ENCODE peak calls at places on chromosome 1, in seven cellular contexts. One of them, this sample, is unnamed.

GRCh38 chr1:109547412-109548320 is 749 bp upstream of the GNAI3 start:
- DNase-seq in EL: peak; percentile 28
- DNase-seq in GM18507: no peak
- DNase-seq in LHCN-M2: no peak
- DNase-seq in NCI-H146: no peak
- DNase-seq in CD4-positive, alpha-beta T cell: no peak
- DNase-seq in GM06990: peak; percentile 32
- DNase-seq in this sample: no peak

GRCh38 chr1:113811353-113811887 is 856 bp downstream of the RSBN1 start:
- DNase-seq in EL: peak; percentile 40
- DNase-seq in GM18507: no peak
- DNase-seq in LHCN-M2: no peak
- DNase-seq in NCI-H146: peak; percentile 57
- DNase-seq in CD4-positive, alpha-beta T cell: no peak
- DNase-seq in GM06990: no peak
- DNase-seq in this sample: no peak

GRCh38 chr1:116151739-116152576 is 40.8 kb downstream of the MAB21L3 start:
- DNase-seq in EL: peak; percentile 78
- DNase-seq in GM18507: peak; percentile 72
- DNase-seq in LHCN-M2: peak; percentile 66
- DNase-seq in NCI-H146: peak; percentile 67
- DNase-seq in CD4-positive, alpha-beta T cell: peak; percentile 68
- DNase-seq in GM06990: peak; percentile 84
- DNase-seq in this sample: peak; percentile 61

GRCh38 chr1:106249365-106249764 is 807.1 kb upstream of the PRMT6 start:
- DNase-seq in EL: no peak
- DNase-seq in GM18507: no peak
- DNase-seq in LHCN-M2: no peak
- DNase-seq in NCI-H146: no peak
- DNase-seq in CD4-positive, alpha-beta T cell: no peak
- DNase-seq in GM06990: no peak
- DNase-seq in this sample: no peak

GRCh38 chr1:79711001-79711431 is 704.5 kb upstream of the ADGRL4 start:
- DNase-seq in EL: peak; percentile 32
- DNase-seq in GM18507: no peak
- DNase-seq in LHCN-M2: peak; percentile 10
- DNase-seq in NCI-H146: no peak
- DNase-seq in CD4-positive, alpha-beta T cell: no peak
- DNase-seq in GM06990: peak; percentile 43
- DNase-seq in this sample: peak; percentile 22

GRCh38 chr1:81920245-81920740 is 119.6 kb downstream of the ADGRL2 start:
- DNase-seq in EL: peak; percentile 6
- DNase-seq in GM18507: no peak
- DNase-seq in LHCN-M2: peak; percentile 21
- DNase-seq in NCI-H146: no peak
- DNase-seq in CD4-positive, alpha-beta T cell: no peak
- DNase-seq in GM06990: no peak
- DNase-seq in this sample: no peak

GRCh38 chr1:61285371-61285885 is 203.1 kb downstream of the NFIA start:
- DNase-seq in EL: no peak
- DNase-seq in GM18507: no peak
- DNase-seq in LHCN-M2: no peak
- DNase-seq in NCI-H146: no peak
- DNase-seq in CD4-positive, alpha-beta T cell: no peak
- DNase-seq in GM06990: no peak
- DNase-seq in this sample: no peak

GRCh38 chr1:10249808-10250457 is 39.6 kb downstream of the KIF1B start:
- DNase-seq in EL: no peak
- DNase-seq in GM18507: no peak
- DNase-seq in LHCN-M2: no peak
- DNase-seq in NCI-H146: no peak
- DNase-seq in CD4-positive, alpha-beta T cell: no peak
- DNase-seq in GM06990: no peak
- DNase-seq in this sample: no peak

GRCh38 chr1:168583571-168583970 is 7.2 kb downstream of the XCL1 start:
- DNase-seq in EL: no peak
- DNase-seq in GM18507: no peak
- DNase-seq in LHCN-M2: no peak
- DNase-seq in NCI-H146: no peak
- DNase-seq in CD4-positive, alpha-beta T cell: no peak
- DNase-seq in GM06990: no peak
- DNase-seq in this sample: no peak

GRCh38 chr1:22619808-22620207 is 16.6 kb upstream of the C1QA start:
- DNase-seq in EL: no peak
- DNase-seq in GM18507: no peak
- DNase-seq in LHCN-M2: no peak
- DNase-seq in NCI-H146: peak; percentile 55
- DNase-seq in CD4-positive, alpha-beta T cell: no peak
- DNase-seq in GM06990: no peak
- DNase-seq in this sample: no peak

GRCh38 chr1:230176871-230177411 is 109.9 kb downstream of the GALNT2 start:
- DNase-seq in EL: no peak
- DNase-seq in GM18507: no peak
- DNase-seq in LHCN-M2: peak; percentile 64
- DNase-seq in NCI-H146: peak; percentile 52
- DNase-seq in CD4-positive, alpha-beta T cell: no peak
- DNase-seq in GM06990: no peak
- DNase-seq in this sample: no peak